ENCODE peak calls at places on chromosomes 7 and 10, in eight cellular contexts. H, R, O, A, D, P, Q and I are unnamed samples.
A peak's percentile ranks its signal among the peaks of the same experiment; 100 is the strongest.

GRCh38 chr10:31650010-31650409 is 278.6 kb downstream of the ARHGAP12 start:
- DNase-seq in H (no peak), R (peak; percentile 88), O (no peak), A (no peak), D (peak; percentile 19), P (peak; percentile 24), Q (no peak), I (peak; percentile 84)

GRCh38 chr7:127745445-127745844 is 93.5 kb downstream of the SND1 start:
- DNase-seq in H (no peak), R (no peak), O (no peak), A (no peak), D (peak; percentile 44), P (no peak), Q (no peak), I (no peak)

GRCh38 chr7:45092100-45092930 is 3.5 kb upstream of the NACAD start:
- DNase-seq in H (no peak), R (no peak), O (no peak), A (no peak), D (peak; percentile 87), P (no peak), Q (no peak), I (no peak)

GRCh38 chr10:97150191-97150590 is 35.6 kb downstream of the SLIT1 start:
- DNase-seq in H (no peak), R (no peak), O (no peak), A (no peak), D (no peak), P (no peak), Q (no peak), I (no peak)

GRCh38 chr7:46539892-46540483 is 618.9 kb upstream of the IGFBP3 start:
- DNase-seq in H (no peak), R (no peak), O (no peak), A (no peak), D (no peak), P (no peak), Q (no peak), I (no peak)

GRCh38 chr7:37346761-37347160 is 101.9 kb downstream of the ELMO1 start:
- DNase-seq in H (no peak), R (no peak), O (peak; percentile 50), A (no peak), D (no peak), P (no peak), Q (peak; percentile 31), I (no peak)

GRCh38 chr7:137164251-137164650 is 179.3 kb downstream of the PTN start:
- DNase-seq in H (no peak), R (peak; percentile 70), O (no peak), A (no peak), D (no peak), P (no peak), Q (no peak), I (no peak)

GRCh38 chr7:106588576-106589494 is 72.1 kb downstream of the CCDC71L start:
- DNase-seq in H (no peak), R (no peak), O (peak; percentile 62), A (no peak), D (peak; percentile 13), P (no peak), Q (no peak), I (no peak)

GRCh38 chr7:106775552-106775936 is 89.5 kb upstream of the PIK3CG start:
- DNase-seq in H (no peak), R (no peak), O (no peak), A (no peak), D (peak; percentile 80), P (no peak), Q (no peak), I (peak; percentile 51)

GRCh38 chr7:95427123-95427522 is 7.7 kb downstream of the PON2 start:
- DNase-seq in H (no peak), R (no peak), O (no peak), A (no peak), D (no peak), P (peak; percentile 21), Q (no peak), I (no peak)

GRCh38 chr10:11832042-11832441 is 8.9 kb downstream of the PROSER2 start:
- DNase-seq in H (no peak), R (no peak), O (no peak), A (no peak), D (peak; percentile 31), P (no peak), Q (no peak), I (peak; percentile 14)

GRCh38 chr10:131654471-131655087 is 246.2 kb upstream of the PPP2R2D start:
- DNase-seq in H (no peak), R (no peak), O (no peak), A (no peak), D (no peak), P (no peak), Q (no peak), I (no peak)

GRCh38 chr10:70341016-70341415 is 41.4 kb downstream of the LRRC20 start:
- DNase-seq in H (no peak), R (no peak), O (no peak), A (no peak), D (no peak), P (no peak), Q (no peak), I (no peak)